ENCODE peak calls at places on chromosomes 6 and 20, in nine cellular contexts. W is colonic mucosa; E is AG04450; B is ELR; C is KBM-7; F is mesenchymal stem cell; O is cardiac fibroblast; R is HT1080; T is stimulated activated CD4-positive, alpha-beta T cell treated with anti-CD3 and anti-CD28 coated beads, Interleukin-12 subunit alpha, Interleukin-12 subunit beta, amount 100 ng/mL, for 48 hours. Y is an unnamed sample.

GRCh38 chr20:21391495-21392298 is 5.6 kb downstream of the NKX2-4 start:
- DNase-seq in R (no peak), B (no peak), W (no peak), C (no peak), F (peak; percentile 28), E (no peak), T (no peak), O (no peak), Y (no peak)

GRCh38 chr6:42292002-42292735 is 74.5 kb upstream of the MRPS10 start:
- DNase-seq in T (no peak), F (peak; percentile 85), O (peak; percentile 89), C (no peak), E (no peak), B (peak; percentile 91), W (no peak), R (peak; percentile 92), Y (no peak)

GRCh38 chr20:43736588-43737091 is 9.8 kb upstream of the GTSF1L start:
- DNase-seq in F (peak; percentile 67), R (no peak), W (no peak), T (no peak), B (no peak), O (no peak), C (no peak), E (no peak), Y (no peak)

GRCh38 chr6:148514091-148514850 is 171.6 kb downstream of the SASH1 start:
- DNase-seq in R (no peak), F (no peak), T (no peak), O (peak; percentile 49), E (no peak), B (no peak), C (no peak), W (no peak), Y (no peak)

GRCh38 chr6:159981171-159981571 is 12.3 kb downstream of the IGF2R start:
- DNase-seq in B (no peak), O (no peak), E (no peak), W (no peak), C (no peak), R (peak; percentile 6), F (no peak), T (no peak), Y (no peak)

GRCh38 chr6:157527471-157527907 is 146.5 kb downstream of the ZDHHC14 start:
- DNase-seq in T (no peak), R (no peak), W (no peak), C (peak; percentile 75), E (no peak), F (peak; percentile 54), O (peak; percentile 31), B (no peak), Y (peak; percentile 65)

GRCh38 chr6:108165714-108166663 is at the start of gene NR2E1:
- DNase-seq in E (no peak), F (no peak), W (no peak), B (no peak), R (no peak), O (peak; percentile 27), T (no peak), C (no peak), Y (no peak)

GRCh38 chr6:118965354-118965753 is 30.4 kb upstream of the MCM9 start:
- DNase-seq in O (no peak), C (no peak), R (no peak), F (no peak), W (no peak), E (no peak), T (no peak), B (no peak), Y (no peak)

GRCh38 chr6:123569575-123569974 is 67.2 kb downstream of the TRDN start:
- DNase-seq in T (no peak), W (no peak), C (no peak), R (no peak), O (no peak), E (no peak), F (no peak), B (no peak), Y (no peak)

GRCh38 chr6:81864124-81864523 is 111.6 kb upstream of the TENT5A start:
- DNase-seq in T (no peak), W (no peak), C (no peak), O (no peak), E (no peak), F (no peak), B (no peak), R (no peak), Y (no peak)

GRCh38 chr20:20267685-20268429 is 100.0 kb upstream of the INSM1 start:
- DNase-seq in T (no peak), E (no peak), B (no peak), O (no peak), F (no peak), C (no peak), W (no peak), R (peak; percentile 12), Y (no peak)

GRCh38 chr6:64683682-64684081 is 1023.3 kb downstream of the EYS start:
- DNase-seq in W (no peak), F (peak; percentile 95), B (no peak), T (no peak), R (peak; percentile 91), E (no peak), O (peak; percentile 58), C (peak; percentile 70), Y (no peak)

GRCh38 chr20:34112600-34113061 is 588 bp upstream of the EIF2S2 start:
- DNase-seq in C (no peak), F (no peak), R (no peak), T (no peak), E (no peak), B (peak; percentile 59), O (peak; percentile 62), W (peak; percentile 51), Y (no peak)

GRCh38 chr6:52108128-52108527 is 20.7 kb upstream of the PKHD1 start:
- DNase-seq in E (no peak), O (no peak), B (no peak), W (no peak), T (no peak), C (no peak), F (no peak), R (peak; percentile 59), Y (no peak)

GRCh38 chr20:62595491-62595890 is 46.8 kb upstream of the SLCO4A1 start:
- DNase-seq in B (peak; percentile 82), F (no peak), T (no peak), O (peak; percentile 54), C (no peak), W (peak; percentile 61), R (peak; percentile 57), E (peak; percentile 11), Y (no peak)

GRCh38 chr6:116412270-116412669 is 41.5 kb downstream of the DSE start:
- DNase-seq in T (no peak), R (no peak), E (no peak), B (no peak), W (no peak), C (no peak), O (no peak), F (no peak), Y (no peak)

GRCh38 chr6:44224154-44224977 is 971 bp downstream of the SLC29A1 start:
- DNase-seq in W (no peak), C (peak; percentile 42), T (no peak), R (peak; percentile 63), E (no peak), O (peak; percentile 28), B (peak; percentile 65), F (no peak), Y (no peak)

GRCh38 chr20:37230200-37230599 is 31.4 kb downstream of the GHRH start:
- DNase-seq in T (no peak), W (no peak), F (no peak), E (no peak), C (no peak), O (no peak), R (no peak), B (no peak), Y (no peak)

GRCh38 chr6:10558575-10558974 is 37.4 kb downstream of the GCNT2 start:
- DNase-seq in C (no peak), E (no peak), W (peak; percentile 67), R (no peak), O (no peak), T (no peak), F (no peak), B (no peak), Y (no peak)

GRCh38 chr6:121285041-121285440 is 49.2 kb downstream of the TBC1D32 start:
- DNase-seq in T (no peak), B (peak; percentile 48), E (no peak), C (no peak), F (peak; percentile 9), R (peak; percentile 4), O (peak; percentile 77), W (no peak), Y (no peak)

GRCh38 chr6:17138033-17138432 is 36.2 kb downstream of the STMND1 start:
- DNase-seq in B (no peak), R (no peak), F (no peak), C (no peak), E (no peak), O (no peak), W (no peak), T (no peak), Y (no peak)

GRCh38 chr20:38450412-38450975 is 15.4 kb upstream of the SNHG17 start:
- DNase-seq in F (no peak), B (peak; percentile 93), E (no peak), O (peak; percentile 89), T (no peak), R (peak; percentile 79), C (no peak), W (no peak), Y (no peak)